ENCODE peak calls at places on chromosomes 5 and 9, in seven cellular contexts. One of them, this sample, is unnamed.

GRCh38 chr9:13778486-13779110 is 499.1 kb upstream of the MPDZ start:
- DNase-seq in HCT116: no peak
- DNase-seq in HepG2: no peak
- DNase-seq in HL-60: no peak
- DNase-seq in GM23338: no peak
- DNase-seq in transverse colon: no peak
- DNase-seq in stomach: no peak
- DNase-seq in this sample: no peak

GRCh38 chr9:134477342-134477925 is 151.2 kb downstream of the RXRA start:
- DNase-seq in GM23338: no peak
- DNase-seq in transverse colon: no peak
- DNase-seq in HL-60: no peak
- DNase-seq in HepG2: no peak
- DNase-seq in HCT116: no peak
- DNase-seq in stomach: no peak
- DNase-seq in this sample: no peak

GRCh38 chr5:57825026-57825683 is 342.5 kb upstream of the ACTBL2 start:
- DNase-seq in stomach: no peak
- DNase-seq in transverse colon: no peak
- DNase-seq in GM23338: no peak
- DNase-seq in HL-60: no peak
- DNase-seq in HCT116: no peak
- DNase-seq in HepG2: no peak
- DNase-seq in this sample: no peak

GRCh38 chr9:136095028-136095494 is at the start of gene NACC2:
- DNase-seq in transverse colon: peak
- DNase-seq in HL-60: peak
- DNase-seq in stomach: peak
- DNase-seq in HepG2: no peak
- DNase-seq in HCT116: no peak
- DNase-seq in GM23338: peak
- DNase-seq in this sample: peak

GRCh38 chr5:59095480-59095879 is 512.6 kb downstream of the RAB3C start:
- DNase-seq in HCT116: no peak
- DNase-seq in HepG2: no peak
- DNase-seq in stomach: no peak
- DNase-seq in transverse colon: no peak
- DNase-seq in HL-60: no peak
- DNase-seq in GM23338: no peak
- DNase-seq in this sample: no peak

GRCh38 chr5:10452768-10453331 is 11.2 kb downstream of the ROPN1L start:
- DNase-seq in HepG2: peak
- DNase-seq in GM23338: peak
- DNase-seq in HL-60: peak
- DNase-seq in stomach: no peak
- DNase-seq in transverse colon: no peak
- DNase-seq in HCT116: peak
- DNase-seq in this sample: no peak

GRCh38 chr5:56206126-56206525 is 27.0 kb downstream of the ANKRD55 start:
- DNase-seq in stomach: no peak
- DNase-seq in transverse colon: no peak
- DNase-seq in HCT116: no peak
- DNase-seq in GM23338: no peak
- DNase-seq in HL-60: no peak
- DNase-seq in HepG2: no peak
- DNase-seq in this sample: no peak

GRCh38 chr9:90127923-90128322 is 514.7 kb downstream of the DIRAS2 start:
- DNase-seq in GM23338: no peak
- DNase-seq in transverse colon: no peak
- DNase-seq in HCT116: no peak
- DNase-seq in HepG2: no peak
- DNase-seq in HL-60: no peak
- DNase-seq in stomach: no peak
- DNase-seq in this sample: no peak

GRCh38 chr9:126661521-126662251 is 48.0 kb downstream of the LMX1B start:
- DNase-seq in stomach: no peak
- DNase-seq in HepG2: peak
- DNase-seq in GM23338: peak
- DNase-seq in transverse colon: no peak
- DNase-seq in HCT116: peak
- DNase-seq in HL-60: no peak
- DNase-seq in this sample: no peak

GRCh38 chr9:130267930-130268329 is 2.4 kb downstream of the HMCN2 start:
- DNase-seq in transverse colon: no peak
- DNase-seq in stomach: no peak
- DNase-seq in GM23338: no peak
- DNase-seq in HL-60: no peak
- DNase-seq in HCT116: no peak
- DNase-seq in HepG2: no peak
- DNase-seq in this sample: no peak

GRCh38 chr9:89863837-89864236 is 259.0 kb downstream of the GADD45G start:
- DNase-seq in HL-60: no peak
- DNase-seq in HCT116: no peak
- DNase-seq in transverse colon: no peak
- DNase-seq in stomach: no peak
- DNase-seq in GM23338: no peak
- DNase-seq in HepG2: no peak
- DNase-seq in this sample: peak

GRCh38 chr5:135020111-135020895 is 13.7 kb downstream of the PITX1 start:
- DNase-seq in HL-60: no peak
- DNase-seq in GM23338: no peak
- DNase-seq in transverse colon: no peak
- DNase-seq in HepG2: no peak
- DNase-seq in stomach: peak
- DNase-seq in HCT116: no peak
- DNase-seq in this sample: peak

GRCh38 chr9:81361311-81361710 is 328.0 kb downstream of the TLE1 start:
- DNase-seq in transverse colon: no peak
- DNase-seq in GM23338: no peak
- DNase-seq in HL-60: no peak
- DNase-seq in HepG2: no peak
- DNase-seq in stomach: no peak
- DNase-seq in HCT116: no peak
- DNase-seq in this sample: no peak

GRCh38 chr9:109520475-109521132 is 22.5 kb upstream of the PTPN3 start:
- DNase-seq in stomach: peak
- DNase-seq in transverse colon: peak
- DNase-seq in HL-60: peak
- DNase-seq in HepG2: peak
- DNase-seq in HCT116: peak
- DNase-seq in GM23338: peak
- DNase-seq in this sample: no peak

GRCh38 chr9:38016375-38017120 is 52.5 kb downstream of the SHB start:
- DNase-seq in HCT116: no peak
- DNase-seq in HL-60: no peak
- DNase-seq in transverse colon: no peak
- DNase-seq in GM23338: no peak
- DNase-seq in HepG2: no peak
- DNase-seq in stomach: no peak
- DNase-seq in this sample: no peak

GRCh38 chr5:96775689-96776088 is 32.1 kb downstream of the ERAP1 start:
- DNase-seq in HL-60: no peak
- DNase-seq in stomach: no peak
- DNase-seq in GM23338: no peak
- DNase-seq in transverse colon: no peak
- DNase-seq in HepG2: no peak
- DNase-seq in HCT116: no peak
- DNase-seq in this sample: no peak

GRCh38 chr5:96776606-96777005 is 31.1 kb downstream of the ERAP1 start:
- DNase-seq in HCT116: no peak
- DNase-seq in HL-60: no peak
- DNase-seq in GM23338: no peak
- DNase-seq in HepG2: no peak
- DNase-seq in transverse colon: no peak
- DNase-seq in stomach: no peak
- DNase-seq in this sample: no peak

GRCh38 chr5:96780626-96781025 is 27.1 kb downstream of the ERAP1 start:
- DNase-seq in HL-60: no peak
- DNase-seq in stomach: no peak
- DNase-seq in transverse colon: no peak
- DNase-seq in GM23338: no peak
- DNase-seq in HepG2: no peak
- DNase-seq in HCT116: no peak
- DNase-seq in this sample: no peak

GRCh38 chr5:96781031-96781733 is 26.6 kb downstream of the ERAP1 start:
- DNase-seq in HCT116: peak
- DNase-seq in transverse colon: no peak
- DNase-seq in GM23338: no peak
- DNase-seq in HepG2: no peak
- DNase-seq in HL-60: no peak
- DNase-seq in stomach: no peak
- DNase-seq in this sample: no peak

DNA sequence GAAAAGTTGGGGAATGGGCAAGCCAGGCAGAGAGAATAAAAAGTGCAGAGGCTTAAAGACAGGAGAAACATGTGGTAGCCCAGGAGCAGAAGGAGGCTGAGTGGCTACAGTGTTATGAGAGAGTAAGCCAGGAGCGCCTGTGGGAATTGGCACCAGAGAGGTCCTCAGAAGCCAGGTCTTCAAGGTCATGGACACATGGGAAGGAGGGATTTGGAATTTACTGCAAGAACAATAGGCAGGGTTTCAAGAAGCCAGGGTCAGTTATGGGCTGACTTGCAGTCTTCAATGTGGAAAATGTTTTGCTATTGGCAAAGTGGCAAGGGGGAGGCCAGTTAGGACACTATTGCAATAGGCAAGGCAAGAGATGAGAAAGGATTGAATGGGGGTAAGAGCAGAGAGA is 29.3 kb downstream of the ERAP1 start:
- DNase-seq in HepG2: no peak
- DNase-seq in HL-60: no peak
- DNase-seq in stomach: no peak
- DNase-seq in HCT116: no peak
- DNase-seq in GM23338: no peak
- DNase-seq in transverse colon: no peak
- DNase-seq in this sample: no peak
- TF ChIP-seq POLR2AphosphoS5 in HepG2: no peak
- TF ChIP-seq POLR2AphosphoS5 in HL-60: no peak
- TF ChIP-seq POLR2AphosphoS5 in stomach: no peak
- TF ChIP-seq POLR2AphosphoS5 in HCT116: no peak
- TF ChIP-seq POLR2AphosphoS5 in GM23338: no peak
- TF ChIP-seq POLR2AphosphoS5 in transverse colon: no peak
- TF ChIP-seq POLR2AphosphoS5 in this sample: no peak

DNA sequence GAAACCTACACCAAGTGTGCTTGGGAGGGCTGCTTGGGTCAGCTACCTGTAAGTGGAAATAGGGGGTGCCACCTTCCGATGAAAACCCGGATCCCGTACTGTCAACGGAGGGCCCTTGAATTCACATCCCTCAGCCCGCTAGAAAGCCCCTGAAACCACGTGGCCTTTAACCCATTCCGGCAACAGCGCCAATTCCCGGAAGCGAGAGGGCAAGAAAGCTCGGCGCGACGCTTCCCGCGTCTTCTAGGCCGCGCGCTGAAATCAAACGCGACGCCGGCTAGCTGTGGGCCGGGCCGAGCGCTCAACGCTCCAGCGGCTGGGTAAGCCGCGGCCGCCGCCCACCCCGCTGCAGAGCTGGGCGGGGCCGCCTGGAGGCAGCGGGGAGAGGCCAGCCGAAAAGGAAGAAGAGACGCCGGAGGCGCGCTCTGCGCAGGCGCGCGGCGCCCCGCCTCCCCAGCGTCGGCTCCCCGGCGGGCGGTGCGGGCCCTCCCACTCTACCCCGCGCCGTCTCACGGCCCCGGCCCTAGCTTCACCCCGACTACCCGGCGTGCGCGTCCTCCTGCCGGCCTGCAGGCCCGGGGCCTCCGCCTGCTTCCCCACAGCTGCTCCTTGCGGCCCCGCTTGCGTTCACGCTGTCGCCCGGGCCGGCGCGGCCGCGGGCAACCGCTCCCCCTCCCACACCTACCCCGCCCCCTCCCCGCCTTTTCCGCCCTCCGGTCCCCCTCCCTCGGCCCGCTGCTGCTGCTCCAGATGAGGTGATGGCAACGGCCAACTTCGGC is at the start of gene KIF2A:
- DNase-seq in HepG2: peak
- DNase-seq in HCT116: peak
- DNase-seq in HL-60: peak
- DNase-seq in stomach: peak
- DNase-seq in GM23338: peak
- DNase-seq in transverse colon: peak
- DNase-seq in this sample: peak
- TF ChIP-seq CTCF in HepG2: peak
- TF ChIP-seq CTCF in HCT116: no peak
- TF ChIP-seq CTCF in HL-60: no peak
- TF ChIP-seq CTCF in stomach: no peak
- TF ChIP-seq CTCF in GM23338: no peak
- TF ChIP-seq CTCF in transverse colon: peak
- TF ChIP-seq CTCF in this sample: peak

GRCh38 chr5:396715-397032 is 46.3 kb upstream of the EXOC3 start:
- DNase-seq in stomach: peak
- DNase-seq in GM23338: no peak
- DNase-seq in transverse colon: no peak
- DNase-seq in HepG2: no peak
- DNase-seq in HL-60: no peak
- DNase-seq in HCT116: no peak
- DNase-seq in this sample: no peak

GRCh38 chr5:401216-402034 is 41.6 kb upstream of the EXOC3 start:
- DNase-seq in GM23338: no peak
- DNase-seq in HepG2: no peak
- DNase-seq in stomach: no peak
- DNase-seq in HL-60: no peak
- DNase-seq in HCT116: no peak
- DNase-seq in transverse colon: no peak
- DNase-seq in this sample: peak

GRCh38 chr5:400282-401215 is 42.4 kb upstream of the EXOC3 start:
- DNase-seq in HL-60: no peak
- DNase-seq in GM23338: no peak
- DNase-seq in stomach: no peak
- DNase-seq in transverse colon: no peak
- DNase-seq in HCT116: no peak
- DNase-seq in HepG2: no peak
- DNase-seq in this sample: peak

GRCh38 chr5:398475-399295 is 44.3 kb upstream of the EXOC3 start:
- DNase-seq in GM23338: peak
- DNase-seq in HepG2: no peak
- DNase-seq in transverse colon: no peak
- DNase-seq in HL-60: no peak
- DNase-seq in stomach: peak
- DNase-seq in HCT116: no peak
- DNase-seq in this sample: peak

GRCh38 chr5:399296-400281 is 43.4 kb upstream of the EXOC3 start:
- DNase-seq in transverse colon: peak
- DNase-seq in GM23338: peak
- DNase-seq in HepG2: peak
- DNase-seq in HL-60: peak
- DNase-seq in HCT116: peak
- DNase-seq in stomach: peak
- DNase-seq in this sample: peak
- TF ChIP-seq POLR2AphosphoS5 in transverse colon: no peak
- TF ChIP-seq POLR2AphosphoS5 in GM23338: no peak
- TF ChIP-seq POLR2AphosphoS5 in HepG2: no peak
- TF ChIP-seq POLR2AphosphoS5 in HL-60: no peak
- TF ChIP-seq POLR2AphosphoS5 in HCT116: peak
- TF ChIP-seq POLR2AphosphoS5 in stomach: peak
- TF ChIP-seq POLR2AphosphoS5 in this sample: peak

GRCh38 chr5:69048233-69048632 is 45.6 kb upstream of the SLC30A5 start:
- DNase-seq in GM23338: peak
- DNase-seq in stomach: no peak
- DNase-seq in transverse colon: no peak
- DNase-seq in HL-60: no peak
- DNase-seq in HCT116: no peak
- DNase-seq in HepG2: peak
- DNase-seq in this sample: no peak
- TF ChIP-seq CTCF in GM23338: peak
- TF ChIP-seq CTCF in stomach: no peak
- TF ChIP-seq CTCF in transverse colon: no peak
- TF ChIP-seq CTCF in HL-60: no peak
- TF ChIP-seq CTCF in HCT116: peak
- TF ChIP-seq CTCF in HepG2: peak
- TF ChIP-seq CTCF in this sample: no peak